ENCODE peak calls at places on chromosomes 2 and 18, in eight cellular contexts. H, I, M, G, P, U, J and D are unnamed samples.

GRCh38 chr2:15757820-15758586 is 166.3 kb downstream of the DDX1 start:
- DNase-seq in H (no peak), I (no peak), M (no peak), G (no peak), P (no peak), U (no peak), J (no peak), D (no peak)

GRCh38 chr2:73290049-73290839 is 3.1 kb downstream of the EGR4 start:
- DNase-seq in H (peak; percentile 32), I (no peak), M (peak; percentile 61), G (peak; percentile 44), P (peak; percentile 70), U (no peak), J (no peak), D (no peak)

GRCh38 chr2:10760794-10761504 is 39.5 kb downstream of the ATP6V1C2 start:
- DNase-seq in H (peak; percentile 33), I (no peak), M (no peak), G (no peak), P (no peak), U (peak; percentile 48), J (no peak), D (no peak)

GRCh38 chr2:195818521-195818920 is 161.5 kb downstream of the SLC39A10 start:
- DNase-seq in H (no peak), I (no peak), M (no peak), G (no peak), P (no peak), U (no peak), J (no peak), D (no peak)

GRCh38 chr2:222864296-222864695 is 3.5 kb downstream of the ACSL3 start:
- DNase-seq in H (peak; percentile 46), I (no peak), M (peak; percentile 61), G (no peak), P (peak; percentile 43), U (no peak), J (peak; percentile 27), D (no peak)

GRCh38 chr18:5824370-5824984 is 70.8 kb downstream of the TMEM200C start:
- DNase-seq in H (no peak), I (no peak), M (no peak), G (no peak), P (no peak), U (no peak), J (no peak), D (no peak)

GRCh38 chr18:26549103-26549485 is 741 bp upstream of the KCTD1 start:
- DNase-seq in H (peak; percentile 47), I (no peak), M (no peak), G (no peak), P (peak; percentile 57), U (no peak), J (no peak), D (peak; percentile 14)

GRCh38 chr2:86027196-86027912 is 78.3 kb downstream of the POLR1A start:
- DNase-seq in H (no peak), I (no peak), M (no peak), G (no peak), P (no peak), U (no peak), J (no peak), D (no peak)

GRCh38 chr2:222404126-222404891 is 20.0 kb upstream of the SGPP2 start:
- DNase-seq in H (peak; percentile 52), I (no peak), M (no peak), G (no peak), P (no peak), U (no peak), J (no peak), D (peak; percentile 37)

GRCh38 chr2:124187948-124188347 is 162.9 kb downstream of the CNTNAP5 start:
- DNase-seq in H (no peak), I (no peak), M (no peak), G (no peak), P (no peak), U (no peak), J (no peak), D (no peak)

GRCh38 chr2:170817247-170817998 is 736 bp downstream of the GAD1 start:
- DNase-seq in H (peak; percentile 15), I (no peak), M (no peak), G (no peak), P (peak; percentile 50), U (no peak), J (no peak), D (no peak)

GRCh38 chr18:6521804-6522418 is 107.2 kb upstream of the L3MBTL4 start:
- DNase-seq in H (peak; percentile 55), I (peak; percentile 61), M (peak; percentile 53), G (peak; percentile 59), P (peak; percentile 17), U (no peak), J (no peak), D (no peak)

GRCh38 chr2:167404896-167405295 is 516.6 kb downstream of the XIRP2 start:
- DNase-seq in H (no peak), I (no peak), M (no peak), G (no peak), P (no peak), U (no peak), J (no peak), D (no peak)

GRCh38 chr2:233817995-233818638 is 36.2 kb downstream of the HJURP start:
- DNase-seq in H (no peak), I (peak; percentile 90), M (peak; percentile 28), G (peak; percentile 2), P (no peak), U (peak; percentile 72), J (no peak), D (no peak)

GRCh38 chr18:5296706-5297320 is 1.3 kb upstream of the ZBTB14 start:
- DNase-seq in H (peak; percentile 92), I (peak; percentile 76), M (peak; percentile 43), G (peak; percentile 82), P (peak; percentile 90), U (peak; percentile 90), J (peak; percentile 78), D (peak; percentile 52)

GRCh38 chr2:169366066-169366465 is 3.7 kb upstream of the LRP2 start:
- DNase-seq in H (no peak), I (no peak), M (no peak), G (no peak), P (no peak), U (no peak), J (no peak), D (no peak)

GRCh38 chr18:13266208-13267100 is 47.9 kb downstream of the LDLRAD4 start:
- DNase-seq in H (no peak), I (no peak), M (no peak), G (no peak), P (no peak), U (peak; percentile 84), J (no peak), D (peak; percentile 47)

GRCh38 chr2:233461481-233461891 is 105.1 kb downstream of the USP40 start:
- DNase-seq in H (no peak), I (no peak), M (no peak), G (no peak), P (no peak), U (no peak), J (no peak), D (no peak)

GRCh38 chr2:199206536-199206935 is 251.2 kb downstream of the SATB2 start:
- DNase-seq in H (no peak), I (no peak), M (no peak), G (no peak), P (no peak), U (no peak), J (no peak), D (no peak)

GRCh38 chr2:65129613-65130439 is at the start of gene RAB1A:
- DNase-seq in H (peak; percentile 99), I (peak; percentile 100), M (peak; percentile 99), G (peak; percentile 99), P (peak; percentile 100), U (peak; percentile 100), J (peak; percentile 100), D (peak; percentile 100)
- TF ChIP-seq POLR2A in H (peak; percentile 82), I (peak; percentile 87), M (peak; percentile 93), G (peak; percentile 90), P (peak; percentile 78), U (peak; percentile 86), J (peak; percentile 96), D (peak; percentile 96)

DNA sequence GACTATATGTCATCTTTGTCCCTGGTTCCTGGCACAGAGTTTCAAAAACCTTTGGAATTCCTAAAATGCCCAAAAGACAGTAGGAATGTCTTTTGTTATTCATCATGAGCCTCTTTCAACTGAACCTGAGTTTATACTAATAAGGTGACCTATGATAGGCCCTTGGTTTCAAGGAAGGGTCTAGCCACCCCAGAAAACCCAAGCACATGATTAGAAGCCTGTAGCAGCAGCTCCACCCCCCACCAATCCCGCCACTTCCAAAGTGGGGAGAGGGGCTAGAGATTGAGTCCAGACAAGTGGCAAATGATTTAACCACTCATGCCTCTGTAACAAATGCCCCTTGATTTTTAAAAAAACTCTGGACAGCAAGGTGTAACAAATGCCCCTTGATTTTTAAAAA is 56.8 kb downstream of the ADD2 start:
- DNase-seq in H (no peak), I (peak; percentile 6), M (no peak), G (no peak), P (no peak), U (no peak), J (no peak), D (no peak)
- H3K4me1 ChIP-seq in H (no peaks in the 10 kb centered on the region), I (no peaks in the 10 kb centered on the region), M (peaks cover 13% of the 10 kb centered on the region), G (no peaks in the 10 kb centered on the region), P (no peaks in the 10 kb centered on the region), U (no peaks in the 10 kb centered on the region), J (no peaks in the 10 kb centered on the region), D (no peaks in the 10 kb centered on the region)

GRCh38 chr2:240351088-240351741 is 84.2 kb upstream of the GPC1 start:
- DNase-seq in H (no peak), I (no peak), M (no peak), G (no peak), P (no peak), U (no peak), J (no peak), D (no peak)

GRCh38 chr2:240350696-240351087 is 84.8 kb upstream of the GPC1 start:
- DNase-seq in H (no peak), I (no peak), M (no peak), G (no peak), P (no peak), U (no peak), J (no peak), D (no peak)

GRCh38 chr2:240349133-240350005 is 86.1 kb upstream of the GPC1 start:
- DNase-seq in H (no peak), I (no peak), M (no peak), G (no peak), P (no peak), U (no peak), J (no peak), D (no peak)

GRCh38 chr2:240348522-240348921 is 86.9 kb upstream of the GPC1 start:
- DNase-seq in H (peak; percentile 20), I (no peak), M (no peak), G (no peak), P (no peak), U (no peak), J (no peak), D (peak; percentile 89)

GRCh38 chr2:240350006-240350355 is 85.5 kb upstream of the GPC1 start:
- DNase-seq in H (no peak), I (no peak), M (no peak), G (no peak), P (no peak), U (no peak), J (no peak), D (no peak)
- TF ChIP-seq POLR2A in H (no peak), I (no peak), M (no peak), G (no peak), P (no peak), U (no peak), J (no peak), D (no peak)

DNA sequence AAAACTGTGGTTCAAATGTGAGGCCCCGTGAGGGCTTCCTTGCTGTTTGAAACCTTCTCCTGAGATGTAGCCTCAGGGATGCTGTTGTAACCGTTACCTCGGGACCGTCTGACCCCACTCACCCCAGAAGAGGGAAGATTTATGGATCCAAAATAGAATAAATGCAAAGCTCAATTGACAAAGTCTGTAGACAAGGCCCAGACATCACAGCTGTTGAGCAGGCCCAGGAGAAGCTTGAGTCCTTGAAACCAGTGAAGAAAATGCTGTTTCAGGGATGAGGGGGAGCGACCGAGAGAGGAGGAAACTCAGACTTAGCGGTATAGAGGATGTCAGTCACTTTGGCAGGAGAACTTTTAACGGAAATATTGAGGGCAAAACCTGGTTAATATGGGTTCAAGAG is 76.8 kb upstream of the RBM44 start:
- DNase-seq in H (no peak), I (peak; percentile 15), M (no peak), G (no peak), P (no peak), U (peak; percentile 60), J (no peak), D (no peak)
- H3K4me1 ChIP-seq in H (peaks cover 57% of the 10 kb centered on the region), I (peaks cover 18% of the 10 kb centered on the region), M (peaks cover 37% of the 10 kb centered on the region), G (peaks cover 47% of the 10 kb centered on the region), P (peaks cover 47% of the 10 kb centered on the region), U (peaks cover 61% of the 10 kb centered on the region), J (peaks cover 10% of the 10 kb centered on the region), D (peaks cover 80% of the 10 kb centered on the region)